ENCODE peak calls at places on chromosomes 12 and 14, in eight cellular contexts. W, S, B, J, F, M, N and A are unnamed samples.

GRCh38 chr12:57237653-57237951 is 8.1 kb downstream of the SHMT2 start:
- DNase-seq in W (no peak), N (no peak), S (no peak), B (no peak), M (no peak), J (no peak), F (no peak), A (no peak)

GRCh38 chr14:91413547-91414474 is 3.8 kb downstream of the CCDC88C start:
- DNase-seq in F (no peak), J (no peak), W (no peak), N (no peak), B (no peak), S (no peak), M (no peak), A (peak)

GRCh38 chr14:24351517-24351916 is 11.7 kb upstream of the RIPK3 start:
- DNase-seq in N (peak), J (no peak), M (no peak), S (no peak), B (peak), F (no peak), W (no peak), A (no peak)

GRCh38 chr12:109275173-109275572 is 33.9 kb downstream of the FOXN4 start:
- DNase-seq in M (no peak), B (no peak), S (no peak), J (no peak), N (no peak), W (no peak), F (no peak), A (peak)

GRCh38 chr12:59088673-59089072 is 168.4 kb upstream of the LRIG3 start:
- DNase-seq in F (no peak), J (no peak), N (no peak), S (no peak), B (peak), W (no peak), M (no peak), A (no peak)

GRCh38 chr12:57735198-57735855 is 3.2 kb downstream of the AGAP2 start:
- DNase-seq in F (no peak), W (no peak), S (no peak), J (no peak), N (no peak), B (peak), M (no peak), A (no peak)

GRCh38 chr12:124550123-124551089 is 17.0 kb downstream of the NCOR2 start:
- DNase-seq in M (no peak), S (no peak), N (no peak), J (peak), W (no peak), F (no peak), B (peak), A (peak)

GRCh38 chr12:89939468-89940215 is 231.0 kb upstream of the ATP2B1 start:
- DNase-seq in M (no peak), B (no peak), N (no peak), F (no peak), J (no peak), S (no peak), W (no peak), A (no peak)

GRCh38 chr14:74417611-74418010 is 8.4 kb downstream of the SYNDIG1L start:
- DNase-seq in F (no peak), M (no peak), N (no peak), B (no peak), W (no peak), S (no peak), J (no peak), A (no peak)

GRCh38 chr14:101369916-101370592 is 191.2 kb upstream of the DIO3 start:
- DNase-seq in N (peak), F (no peak), B (peak), M (no peak), S (no peak), J (no peak), W (no peak), A (no peak)

GRCh38 chr12:52415870-52416750 is 10.0 kb upstream of the KRT82 start:
- DNase-seq in M (no peak), F (peak), B (peak), S (no peak), N (peak), J (no peak), W (no peak), A (no peak)

GRCh38 chr12:51419473-51420228 is 5.0 kb upstream of the SLC4A8 start:
- DNase-seq in N (no peak), M (no peak), W (no peak), F (no peak), B (peak), J (no peak), S (no peak), A (no peak)

GRCh38 chr12:52816189-52816588 is 2.3 kb upstream of the KRT4 start:
- DNase-seq in M (no peak), W (no peak), F (no peak), S (no peak), J (no peak), B (no peak), N (no peak), A (no peak)

GRCh38 chr12:109612975-109613502 is 39.4 kb downstream of the MVK start:
- DNase-seq in F (no peak), S (no peak), M (no peak), N (no peak), W (no peak), B (peak), J (no peak), A (no peak)

GRCh38 chr12:133038310-133038709 is 1.0 kb downstream of the ZNF84 start:
- DNase-seq in N (no peak), M (no peak), W (no peak), B (no peak), J (no peak), F (no peak), S (no peak), A (no peak)

GRCh38 chr12:76220980-76221379 is 127.2 kb downstream of the BBS10 start:
- DNase-seq in B (no peak), F (no peak), N (no peak), W (no peak), M (no peak), S (no peak), J (no peak), A (no peak)

GRCh38 chr14:67883717-67884116 is 64.1 kb downstream of the RAD51B start:
- DNase-seq in J (no peak), F (no peak), N (no peak), M (no peak), S (no peak), W (no peak), B (peak), A (no peak)

GRCh38 chr14:24137529-24138395 is 1.8 kb downstream of the PSME1 start:
- DNase-seq in F (no peak), M (no peak), W (no peak), S (no peak), J (no peak), N (no peak), B (no peak), A (peak)

GRCh38 chr12:25723286-25723685 is 170.2 kb upstream of the LMNTD1 start:
- DNase-seq in W (no peak), F (peak), B (no peak), N (no peak), M (no peak), J (no peak), S (no peak), A (no peak)

GRCh38 chr14:81450100-81450531 is 50.0 kb upstream of the STON2 start:
- DNase-seq in S (no peak), J (no peak), M (no peak), F (peak), W (no peak), B (peak), N (peak), A (no peak)

GRCh38 chr14:95409472-95410307 is 90.0 kb upstream of the CLMN start:
- DNase-seq in J (no peak), M (no peak), S (peak), N (no peak), F (peak), B (no peak), W (no peak), A (peak)

GRCh38 chr12:65810036-65810435 is 14.2 kb upstream of the HMGA2 start:
- DNase-seq in M (no peak), J (no peak), S (no peak), F (no peak), N (no peak), B (peak), W (no peak), A (no peak)

GRCh38 chr12:11685716-11686115 is 36.2 kb downstream of the ETV6 start:
- DNase-seq in S (no peak), B (no peak), N (no peak), M (no peak), F (no peak), J (no peak), W (no peak), A (no peak)

GRCh38 chr12:20646239-20646827 is 48.8 kb upstream of the SLCO1C1 start:
- DNase-seq in M (no peak), W (no peak), B (peak), J (no peak), S (no peak), F (no peak), N (no peak), A (no peak)

GRCh38 chr12:123041042-123041531 is 60.6 kb downstream of the ARL6IP4 start:
- DNase-seq in S (no peak), F (no peak), N (no peak), J (peak), M (no peak), B (no peak), W (no peak), A (peak)

GRCh38 chr12:113622410-113622809 is 150.7 kb upstream of the LHX5 start:
- DNase-seq in B (no peak), W (no peak), M (no peak), F (no peak), J (no peak), S (no peak), N (no peak), A (no peak)

GRCh38 chr14:29462772-29463171 is 464.9 kb downstream of the PRKD1 start:
- DNase-seq in W (no peak), F (no peak), S (no peak), J (no peak), B (no peak), N (no peak), M (no peak), A (no peak)

GRCh38 chr12:20063116-20063515 is 305.2 kb upstream of the PDE3A start:
- DNase-seq in J (no peak), N (no peak), B (no peak), F (no peak), W (no peak), M (no peak), S (no peak), A (no peak)

GRCh38 chr14:22520235-22520634 is 68.8 kb downstream of the DAD1 start:
- DNase-seq in B (peak), M (no peak), F (no peak), N (no peak), W (no peak), J (no peak), S (no peak), A (no peak)

GRCh38 chr14:30748343-30748742 is 126.0 kb upstream of the COCH start:
- DNase-seq in J (no peak), N (no peak), M (no peak), S (no peak), B (no peak), W (no peak), F (no peak), A (no peak)

GRCh38 chr12:108571604-108572165 is 9.3 kb downstream of the ISCU start:
- DNase-seq in F (no peak), W (no peak), M (no peak), N (peak), B (no peak), J (no peak), S (no peak), A (no peak)

GRCh38 chr12:86838709-86839108 is 582.5 kb upstream of the MGAT4C start:
- DNase-seq in B (no peak), S (peak), M (no peak), F (no peak), N (peak), W (no peak), J (no peak), A (no peak)

GRCh38 chr14:96055753-96056508 is 16.8 kb downstream of the C14orf132 start:
- DNase-seq in B (no peak), S (peak), N (no peak), W (no peak), F (no peak), M (no peak), J (no peak), A (peak)

GRCh38 chr14:71555654-71556559 is 376.3 kb upstream of the RGS6 start:
- DNase-seq in F (no peak), B (peak), N (no peak), W (no peak), M (peak), J (no peak), S (no peak), A (no peak)

GRCh38 chr12:54217774-54218221 is 29.0 kb upstream of the SMUG1 start:
- DNase-seq in J (no peak), N (peak), B (no peak), F (no peak), S (peak), M (no peak), W (peak), A (peak)

GRCh38 chr14:31435276-31435675 is 14.9 kb upstream of the HEATR5A start:
- DNase-seq in N (no peak), M (no peak), S (no peak), B (no peak), F (no peak), J (no peak), W (no peak), A (no peak)